ENCODE peak calls at places on chromosomes 2 and 18, in four cellular contexts. F is A549; R is sigmoid colon; V is CD4-positive, CD25-positive, alpha-beta regulatory T cell. X is an unnamed sample.

GRCh38 chr18:76765649-76766048 is 56.7 kb upstream of the ZNF236 start:
- DNase-seq in R (no peak), F (no peak), V (no peak), X (no peak)

GRCh38 chr18:52334896-52335295 is 5.1 kb upstream of the DCC start:
- DNase-seq in V (no peak), F (no peak), R (no peak), X (no peak)

GRCh38 chr2:27315122-27315521 is 6.9 kb upstream of the UCN start:
- DNase-seq in R (no peak), V (no peak), F (no peak), X (no peak)

GRCh38 chr2:109372171-109372568 is 241.6 kb downstream of the SEPTIN10 start:
- DNase-seq in V (no peak), R (peak), F (no peak), X (no peak)

GRCh38 chr18:24726727-24727539 is 266.5 kb downstream of the HRH4 start:
- DNase-seq in R (peak), F (peak), V (no peak), X (no peak)

GRCh38 chr18:7678801-7679200 is 111.7 kb downstream of the PTPRM start:
- DNase-seq in V (no peak), F (no peak), R (no peak), X (no peak)

GRCh38 chr2:222756951-222757645 is 85.6 kb downstream of the MOGAT1 start:
- DNase-seq in V (no peak), F (peak), R (no peak), X (no peak)

GRCh38 chr2:10305715-10306114 is 3.0 kb downstream of the HPCAL1 start:
- DNase-seq in V (no peak), F (no peak), R (no peak), X (peak)

GRCh38 chr2:98912221-98912851 is 23.7 kb downstream of the CRACDL start:
- DNase-seq in V (no peak), F (peak), R (peak), X (no peak)

DNA sequence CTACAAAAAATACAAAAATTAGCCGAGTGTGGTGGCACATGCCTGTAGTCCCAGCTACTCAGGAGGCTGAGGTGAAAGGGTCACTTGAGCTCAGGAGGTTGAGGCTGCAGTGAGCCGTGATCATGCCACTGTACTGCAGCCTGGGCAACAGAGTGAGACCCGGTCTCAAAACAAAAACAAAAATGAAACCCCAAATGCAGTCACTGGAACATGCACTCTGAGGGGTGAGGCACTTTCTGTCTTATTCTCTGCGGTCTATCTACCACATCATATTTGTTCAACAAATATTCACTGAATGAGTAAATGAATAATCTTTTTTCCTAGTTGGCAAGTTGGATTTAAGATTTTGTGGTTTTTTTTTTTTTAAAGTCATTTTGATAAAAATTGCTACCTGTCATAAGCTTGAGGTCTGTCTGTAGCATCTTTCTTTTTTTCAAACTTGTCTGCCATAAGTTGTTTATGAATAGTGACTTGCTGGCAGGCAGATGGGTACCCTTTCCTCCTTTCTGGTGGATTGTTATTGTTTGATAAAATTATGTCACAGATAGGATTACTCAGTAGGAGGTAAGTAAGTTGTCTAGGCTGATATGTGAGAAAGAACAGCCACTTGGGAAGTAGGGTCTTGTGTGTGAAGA is 11.8 kb downstream of the CHRNA1 start:
- DNase-seq in V (no peak), F (no peak), R (no peak), X (peak)
- H3K4me3 ChIP-seq in V (no peak), F (no peak), R (no peak), X (peak)

GRCh38 chr2:140247451-140248205 is 1467.4 kb upstream of the NXPH2 start:
- DNase-seq in V (no peak), R (no peak), F (no peak), X (no peak)
- H3K27ac ChIP-seq in V (no peak), R (no peak), F (no peak), X (no peak)

GRCh38 chr2:167752734-167753133 is 494.7 kb downstream of the STK39 start:
- DNase-seq in F (no peak), R (no peak), V (no peak), X (no peak)
- H3K4me3 ChIP-seq in F (no peak), R (no peak), V (no peak), X (no peak)

GRCh38 chr2:205768341-205768740 is 86.0 kb downstream of the NRP2 start:
- DNase-seq in R (peak), F (no peak), V (no peak), X (no peak)

GRCh38 chr2:205769879-205770278 is 87.6 kb downstream of the NRP2 start:
- DNase-seq in F (no peak), R (no peak), V (no peak), X (no peak)

GRCh38 chr2:205768815-205769493 is 86.7 kb downstream of the NRP2 start:
- DNase-seq in R (no peak), F (no peak), V (no peak), X (no peak)

GRCh38 chr2:205770557-205770956 is 88.3 kb downstream of the NRP2 start:
- DNase-seq in R (no peak), V (no peak), F (no peak), X (no peak)

GRCh38 chr2:205769494-205769848 is 87.2 kb downstream of the NRP2 start:
- DNase-seq in R (no peak), V (no peak), F (no peak), X (no peak)
- H3K27ac ChIP-seq in R (peak), V (no peak), F (peak), X (no peak)

GRCh38 chr2:12720752-12721151 is 4.0 kb downstream of the TRIB2 start:
- DNase-seq in F (no peak), R (no peak), V (no peak), X (no peak)
- H3K4me3 ChIP-seq in F (no peak), R (peak), V (peak), X (peak)

DNA sequence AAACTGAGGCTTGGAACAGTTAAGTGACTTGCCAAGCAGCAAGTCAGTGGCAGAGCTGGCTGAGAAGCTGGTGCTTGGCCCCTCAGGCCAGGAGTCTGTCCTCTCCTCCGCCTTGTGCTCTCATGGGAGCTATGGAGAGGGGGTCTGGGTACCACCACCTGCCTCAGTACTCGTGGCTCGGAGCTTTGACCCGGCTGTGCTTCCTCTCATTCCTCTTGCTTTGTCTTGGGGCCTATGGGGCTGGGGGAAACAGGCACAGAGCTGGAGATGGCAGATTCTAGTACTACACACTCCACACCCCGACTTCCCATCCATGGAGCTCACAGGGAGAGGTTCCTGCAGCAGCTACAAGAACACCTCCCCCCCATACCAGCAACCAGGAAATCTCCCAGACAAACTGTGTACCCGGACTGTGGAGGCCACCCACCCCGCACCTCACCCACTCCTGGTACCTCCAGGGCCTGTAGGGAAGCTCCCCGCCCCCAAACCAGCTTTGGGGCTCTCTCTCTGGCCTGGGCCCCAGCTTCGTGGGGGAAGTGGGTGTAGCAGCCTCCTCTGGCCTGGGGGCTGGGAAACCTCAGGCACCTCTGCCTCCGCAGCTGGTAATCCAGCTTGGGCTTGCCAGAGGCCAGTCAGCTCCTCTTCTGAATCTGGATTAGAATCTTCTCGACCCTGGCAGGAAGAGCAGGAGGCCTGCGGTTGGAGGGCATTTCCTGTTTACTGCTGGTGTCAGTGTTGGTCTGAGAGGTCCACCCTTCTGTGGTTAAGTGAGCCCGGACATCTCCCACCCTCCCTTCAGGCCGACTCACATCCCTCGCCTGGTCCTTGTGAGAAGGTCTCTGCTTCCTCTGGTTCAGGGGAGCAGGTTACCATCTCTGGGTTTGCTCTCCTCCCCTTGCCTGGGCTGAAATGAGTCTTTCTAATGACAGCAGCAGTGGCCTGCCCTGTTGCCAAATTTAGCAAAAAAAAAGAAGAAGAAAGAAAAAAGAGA is 22.3 kb upstream of the RHOB start:
- DNase-seq in R (peak), F (no peak), V (no peak), X (no peak)
- H3K27ac ChIP-seq in R (peak), F (no peak), V (no peak), X (no peak)

DNA sequence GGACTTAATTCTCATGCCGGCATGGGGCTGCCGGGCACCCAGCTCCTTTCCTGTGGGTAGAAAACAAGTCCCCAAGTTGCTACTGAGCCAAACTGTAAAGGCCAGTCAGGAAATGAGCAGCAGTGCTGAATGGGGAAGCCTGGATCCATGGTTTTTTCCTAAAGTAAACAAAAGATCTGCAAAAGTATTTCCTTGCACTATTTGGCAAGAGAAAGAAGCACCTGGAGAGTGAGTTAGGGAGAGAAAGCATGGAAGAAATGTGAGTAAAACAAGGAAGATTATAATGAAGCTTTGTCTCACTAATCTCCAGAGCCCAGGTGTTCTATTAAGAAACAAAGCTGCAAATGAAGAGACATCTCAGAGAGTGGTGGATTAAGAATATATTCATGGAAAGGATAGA is 117.6 kb downstream of the METTL8 start:
- DNase-seq in F (no peak), R (no peak), V (no peak), X (no peak)
- H3K4me3 ChIP-seq in F (no peak), R (no peak), V (no peak), X (no peak)

GRCh38 chr18:75214766-75215515 is 4.3 kb downstream of the TSHZ1 start:
- DNase-seq in F (no peak), V (no peak), R (no peak), X (no peak)
- H3K27ac ChIP-seq in F (no peak), V (no peak), R (peak), X (no peak)

GRCh38 chr2:238638100-238638981 is 209.5 kb upstream of the TWIST2 start:
- DNase-seq in V (no peak), R (no peak), F (no peak), X (no peak)
- H3K4me3 ChIP-seq in V (no peak), R (no peak), F (no peak), X (no peak)